ENCODE peak calls at places on chromosome 22, in six cellular contexts. K, J, F, M, Z and T are unnamed samples.

GRCh38 chr22:22046370-22046769 is 63.8 kb upstream of the TOP3B start:
- DNase-seq in Z (no peak), K (no peak), J (no peak), F (no peak), M (no peak), T (no peak)

GRCh38 chr22:45084400-45084920 is 74.7 kb upstream of the PHF21B start:
- DNase-seq in F (no peak), J (no peak), K (no peak), M (no peak), Z (no peak), T (no peak)

GRCh38 chr22:46245515-46245914 is 4.6 kb downstream of the CDPF1 start:
- DNase-seq in K (no peak), M (no peak), Z (no peak), F (no peak), J (peak), T (no peak)

GRCh38 chr22:34761111-34761510 is 304.8 kb upstream of the ISX start:
- DNase-seq in K (no peak), F (no peak), Z (no peak), J (no peak), M (no peak), T (no peak)

GRCh38 chr22:17726561-17727243 is 47.6 kb downstream of the BID start:
- DNase-seq in M (no peak), K (no peak), F (no peak), Z (no peak), J (no peak), T (no peak)

GRCh38 chr22:33793464-33793863 is 126.8 kb downstream of the LARGE1 start:
- DNase-seq in Z (no peak), J (no peak), F (no peak), M (no peak), K (no peak), T (no peak)

GRCh38 chr22:47446331-47446730 is 683.9 kb downstream of the TBC1D22A start:
- DNase-seq in Z (peak), M (no peak), J (no peak), K (no peak), F (no peak), T (no peak)

GRCh38 chr22:21947040-21948014 is 5.3 kb downstream of the PPM1F start:
- DNase-seq in F (no peak), Z (peak), K (peak), M (peak), J (peak), T (no peak)

GRCh38 chr22:39574779-39575551 is 4.4 kb downstream of the CACNA1I start:
- DNase-seq in Z (no peak), J (peak), K (peak), M (peak), F (peak), T (no peak)

GRCh38 chr22:27438271-27438980 is 363.1 kb downstream of the MN1 start:
- DNase-seq in J (peak), K (no peak), Z (peak), F (no peak), M (no peak), T (no peak)

GRCh38 chr22:19510919-19511341 is 13.3 kb downstream of the CLDN5 start:
- DNase-seq in Z (no peak), J (no peak), M (no peak), K (no peak), F (no peak), T (no peak)

GRCh38 chr22:29825578-29825977 is 12.5 kb downstream of the ASCC2 start:
- DNase-seq in K (no peak), J (no peak), F (no peak), M (no peak), Z (no peak), T (no peak)

GRCh38 chr22:43131773-43132501 is 11.3 kb downstream of the MCAT start:
- DNase-seq in Z (no peak), F (no peak), K (no peak), J (no peak), M (no peak), T (no peak)

GRCh38 chr22:36329217-36330078 is 58.3 kb downstream of the MYH9 start:
- DNase-seq in K (peak), F (peak), J (no peak), M (peak), Z (no peak), T (peak)

GRCh38 chr22:31344369-31345330 is 1.5 kb downstream of the PATZ1 start:
- DNase-seq in F (no peak), K (no peak), J (no peak), M (no peak), Z (no peak), T (no peak)